ENCODE peak calls at places on chromosomes 16 and 17, in ten cellular contexts. E is Calu3; M is T-helper 22 cell; Q is AG04449; R is RPMI7951; K is cardiac fibroblast; J is T-helper 2 cell; O is HuH-7.5; P is testis; X is effector CD4-positive, alpha-beta T cell. A is an unnamed sample.

GRCh38 chr17:1078831-1079561 is 82.1 kb downstream of the TIMM22 start:
- DNase-seq in J (no peak), R (no peak), Q (no peak), X (no peak), K (no peak), P (no peak), E (no peak), M (no peak), O (no peak), A (peak)

GRCh38 chr17:81566461-81567126 is 14.4 kb upstream of the FAAP100 start:
- DNase-seq in P (peak), M (no peak), E (peak), X (no peak), Q (peak), O (no peak), R (peak), K (peak), J (no peak), A (peak)

GRCh38 chr17:1951920-1952319 is 73.2 kb downstream of the RTN4RL1 start:
- DNase-seq in Q (no peak), R (no peak), M (no peak), O (no peak), E (no peak), P (no peak), K (no peak), J (no peak), X (no peak), A (no peak)

GRCh38 chr17:60888812-60889709 is 211.4 kb downstream of the BCAS3 start:
- DNase-seq in J (no peak), O (no peak), X (no peak), R (no peak), M (no peak), E (no peak), P (no peak), K (peak), Q (peak), A (no peak)

GRCh38 chr17:9828296-9829059 is 2.8 kb downstream of the GLP2R start:
- DNase-seq in Q (no peak), M (no peak), E (peak), K (no peak), P (peak), R (no peak), J (no peak), X (no peak), O (no peak), A (peak)

GRCh38 chr17:31549121-31549524 is 157.6 kb downstream of the RAB11FIP4 start:
- DNase-seq in X (no peak), Q (no peak), O (no peak), J (peak), M (no peak), R (peak), K (no peak), P (peak), E (no peak), A (no peak)

GRCh38 chr17:41835800-41836549 is at the start of gene NT5C3B:
- DNase-seq in M (peak), R (peak), O (peak), E (peak), X (peak), K (no peak), Q (no peak), J (peak), P (peak), A (peak)

GRCh38 chr16:29763326-29763725 is 14.7 kb upstream of the ZG16 start:
- DNase-seq in K (no peak), E (no peak), O (no peak), J (no peak), X (no peak), R (no peak), P (no peak), Q (no peak), M (no peak), A (no peak)

GRCh38 chr17:80789356-80789902 is 202.2 kb upstream of the CHMP6 start:
- DNase-seq in M (no peak), R (peak), X (no peak), E (peak), J (no peak), P (peak), O (no peak), Q (peak), K (peak), A (peak)

GRCh38 chr17:40963838-40964237 is 2.9 kb downstream of the KRT39 start:
- DNase-seq in X (no peak), M (no peak), K (peak), R (peak), Q (no peak), O (no peak), P (no peak), E (no peak), J (peak), A (no peak)

GRCh38 chr16:88892065-88892464 is 25.6 kb upstream of the PABPN1L start:
- DNase-seq in X (no peak), E (no peak), J (no peak), O (no peak), M (no peak), Q (no peak), P (no peak), R (no peak), K (peak), A (no peak)

GRCh38 chr16:930076-930475 is 40.7 kb downstream of the LMF1 start:
- DNase-seq in R (no peak), K (no peak), M (no peak), P (no peak), J (no peak), X (no peak), O (no peak), Q (no peak), E (no peak), A (no peak)

GRCh38 chr16:69906838-69907301 is 44.3 kb upstream of the CLEC18A start:
- DNase-seq in E (no peak), J (no peak), P (no peak), K (peak), M (no peak), O (no peak), R (no peak), Q (peak), X (no peak), A (no peak)

GRCh38 chr17:78789663-78790181 is 7.6 kb upstream of the CYTH1 start:
- DNase-seq in K (peak), J (peak), Q (peak), E (no peak), M (peak), O (no peak), R (no peak), X (peak), P (peak), A (peak)

GRCh38 chr17:82963104-82963950 is 116.1 kb upstream of the METRNL start:
- DNase-seq in Q (no peak), K (peak), E (no peak), P (peak), O (peak), J (peak), R (peak), X (no peak), M (no peak), A (peak)

GRCh38 chr17:30981531-30982519 is 11.0 kb downstream of the RNF135 start:
- DNase-seq in Q (no peak), E (no peak), R (no peak), P (no peak), K (no peak), O (no peak), M (no peak), J (no peak), X (no peak), A (no peak)

GRCh38 chr17:75920045-75920560 is 15.4 kb upstream of the MRPL38 start:
- DNase-seq in O (no peak), M (no peak), X (no peak), P (no peak), E (no peak), K (no peak), J (no peak), R (no peak), Q (no peak), A (no peak)

GRCh38 chr16:86404678-86405077 is 105.6 kb upstream of the FOXF1 start:
- DNase-seq in X (no peak), E (no peak), Q (no peak), P (no peak), M (no peak), K (no peak), R (no peak), J (no peak), O (no peak), A (no peak)

GRCh38 chr17:61294777-61295176 is 104.9 kb upstream of the TBX2 start:
- DNase-seq in J (peak), R (peak), O (no peak), K (peak), E (no peak), M (no peak), X (no peak), Q (no peak), P (no peak), A (peak)

GRCh38 chr16:26019406-26019805 is 327.6 kb downstream of the HS3ST4 start:
- DNase-seq in X (no peak), J (no peak), O (no peak), E (no peak), Q (no peak), K (no peak), R (no peak), P (no peak), M (no peak), A (no peak)

GRCh38 chr17:3770471-3770870 is 30.5 kb downstream of the ITGAE start:
- DNase-seq in P (no peak), K (no peak), X (no peak), Q (no peak), R (no peak), J (peak), M (no peak), O (no peak), E (no peak), A (no peak)

A was measured in islet precursor cell.